ENCODE peak calls at places on chromosome 18, in seven cellular contexts. J is stomach, G is left ventricle myocardium inferior, L is IMR-90, A is adrenal gland, B is K562, Z is left lung. F is an unnamed sample.

GRCh38 chr18:13376841-13377351 is 158.3 kb downstream of the LDLRAD4 start:
- DNase-seq in L (no peak), Z (no peak), A (no peak), G (no peak), J (no peak), B (no peak), F (no peak)

GRCh38 chr18:29160123-29160522 is 983.2 kb upstream of the CDH2 start:
- DNase-seq in J (no peak), L (no peak), A (no peak), Z (no peak), G (no peak), B (no peak), F (no peak)

GRCh38 chr18:39205565-39205964 is 1640.0 kb upstream of the CELF4 start:
- DNase-seq in J (no peak), Z (no peak), A (no peak), B (no peak), G (no peak), L (no peak), F (no peak)

GRCh38 chr18:72235422-72235821 is 308.7 kb downstream of the CBLN2 start:
- DNase-seq in G (no peak), A (no peak), B (no peak), L (no peak), J (no peak), Z (no peak), F (no peak)

GRCh38 chr18:32183503-32183902 is 6.3 kb upstream of the MEP1B start:
- DNase-seq in G (no peak), A (no peak), Z (no peak), L (no peak), B (no peak), J (no peak), F (no peak)

GRCh38 chr18:68583685-68584084 is 131.2 kb downstream of the TMX3 start:
- DNase-seq in G (no peak), Z (no peak), L (no peak), J (no peak), A (no peak), B (no peak), F (no peak)

GRCh38 chr18:812673-813404 is 797 bp upstream of the YES1 start:
- DNase-seq in G (peak), A (peak), J (peak), Z (peak), B (peak), L (peak), F (peak)

GRCh38 chr18:80147418-80148315 is 38.6 kb downstream of the ADNP2 start:
- DNase-seq in J (peak), G (peak), Z (peak), L (peak), A (peak), B (no peak), F (peak)

GRCh38 chr18:13710460-13710859 is 15.9 kb downstream of the FAM210A start:
- DNase-seq in A (no peak), G (no peak), J (no peak), B (no peak), L (peak), Z (no peak), F (no peak)

GRCh38 chr18:13539050-13539449 is 187.3 kb downstream of the FAM210A start:
- DNase-seq in G (no peak), Z (no peak), L (no peak), A (peak), J (no peak), B (no peak), F (no peak)

GRCh38 chr18:27223570-27224340 is 38.6 kb upstream of the CHST9 start:
- DNase-seq in A (no peak), B (no peak), J (no peak), G (no peak), Z (no peak), L (no peak), F (peak)

GRCh38 chr18:35510071-35511010 is 12.6 kb upstream of the INO80C start:
- DNase-seq in L (no peak), B (no peak), A (no peak), Z (no peak), G (no peak), J (no peak), F (no peak)

GRCh38 chr18:46770708-46771107 is 13.9 kb upstream of the ST8SIA5 start:
- DNase-seq in L (no peak), A (no peak), G (no peak), J (no peak), B (no peak), Z (no peak), F (no peak)

GRCh38 chr18:23231340-23232021 is 96.2 kb downstream of the CABLES1 start:
- DNase-seq in A (peak), G (peak), B (no peak), J (peak), Z (no peak), L (peak), F (no peak)
- H3K4me3 ChIP-seq in A (no peak), G (no peak), B (no peak), J (no peak), Z (no peak), L (no peak), F (no peak)

DNA sequence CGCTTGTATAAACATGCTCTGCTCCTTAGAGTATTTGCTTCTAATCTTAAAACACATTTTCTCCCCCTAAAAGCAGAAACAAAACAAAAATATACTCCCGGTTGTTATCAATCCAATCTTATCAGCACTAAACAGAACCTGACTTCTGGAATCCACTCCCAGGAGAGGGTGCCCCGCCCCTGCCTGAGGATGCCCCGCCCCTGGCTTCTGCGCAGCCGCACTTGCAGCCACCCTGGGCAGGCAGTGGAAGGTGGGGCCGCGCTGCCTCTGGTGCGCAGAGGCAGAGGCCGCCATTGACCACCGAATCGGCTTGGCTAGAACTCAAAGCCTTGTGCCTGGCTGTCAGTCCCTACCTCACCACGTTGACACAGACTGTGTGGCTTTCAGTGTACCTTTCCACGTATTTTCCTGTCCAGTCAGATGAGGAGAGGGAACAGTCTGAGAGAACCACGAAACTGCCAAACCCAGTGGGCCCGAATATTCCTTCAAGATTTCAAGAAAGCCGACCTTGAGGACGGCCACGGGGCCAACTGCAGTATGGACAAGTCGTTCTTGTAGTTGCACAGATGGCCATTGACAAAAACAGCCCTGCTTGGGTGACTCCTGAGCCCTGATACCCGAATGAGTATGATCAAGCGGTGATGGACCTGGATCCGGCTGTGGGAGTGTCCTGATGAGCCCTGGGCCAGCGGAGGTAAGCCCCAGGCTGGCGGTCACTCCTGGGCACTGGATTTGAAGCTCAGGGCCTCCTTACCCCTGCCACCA is 46.2 kb upstream of the ARHGAP28 start:
- DNase-seq in L (no peak), Z (peak), A (no peak), G (no peak), J (peak), B (peak), F (peak)
- H3K4me3 ChIP-seq in L (no peak), Z (no peak), A (no peak), G (no peak), J (peak), B (peak), F (no peak)

GRCh38 chr18:76266226-76266991 is 228.6 kb downstream of the ZNF516 start:
- DNase-seq in L (no peak), Z (no peak), A (no peak), G (no peak), B (no peak), J (no peak), F (no peak)
- H3K4me3 ChIP-seq in L (peak), Z (peak), A (no peak), G (peak), B (no peak), J (peak), F (no peak)

GRCh38 chr18:76476665-76477561 is 18.1 kb downstream of the ZNF516 start:
- DNase-seq in L (peak), B (peak), Z (no peak), A (no peak), J (no peak), G (no peak), F (no peak)
- H3K4me3 ChIP-seq in L (peak), B (peak), Z (no peak), A (no peak), J (peak), G (peak), F (no peak)

GRCh38 chr18:48019557-48019956 is 89.1 kb upstream of the SMAD2 start:
- DNase-seq in A (no peak), J (peak), B (no peak), G (no peak), Z (no peak), L (no peak), F (no peak)

GRCh38 chr18:48022021-48022420 is 91.6 kb upstream of the SMAD2 start:
- DNase-seq in J (peak), L (no peak), Z (no peak), B (no peak), G (no peak), A (no peak), F (no peak)

GRCh38 chr18:48021273-48021914 is 90.9 kb upstream of the SMAD2 start:
- DNase-seq in B (no peak), G (no peak), A (no peak), Z (no peak), L (no peak), J (no peak), F (no peak)

GRCh38 chr18:48018806-48019295 is 88.4 kb upstream of the SMAD2 start:
- DNase-seq in A (no peak), B (no peak), G (no peak), Z (no peak), L (no peak), J (peak), F (no peak)

GRCh38 chr18:48020337-48021250 is 90.1 kb upstream of the SMAD2 start:
- DNase-seq in A (no peak), B (no peak), L (no peak), J (no peak), G (no peak), Z (no peak), F (no peak)
- H3K4me3 ChIP-seq in A (no peak), B (no peak), L (no peak), J (no peak), G (no peak), Z (no peak), F (no peak)

DNA sequence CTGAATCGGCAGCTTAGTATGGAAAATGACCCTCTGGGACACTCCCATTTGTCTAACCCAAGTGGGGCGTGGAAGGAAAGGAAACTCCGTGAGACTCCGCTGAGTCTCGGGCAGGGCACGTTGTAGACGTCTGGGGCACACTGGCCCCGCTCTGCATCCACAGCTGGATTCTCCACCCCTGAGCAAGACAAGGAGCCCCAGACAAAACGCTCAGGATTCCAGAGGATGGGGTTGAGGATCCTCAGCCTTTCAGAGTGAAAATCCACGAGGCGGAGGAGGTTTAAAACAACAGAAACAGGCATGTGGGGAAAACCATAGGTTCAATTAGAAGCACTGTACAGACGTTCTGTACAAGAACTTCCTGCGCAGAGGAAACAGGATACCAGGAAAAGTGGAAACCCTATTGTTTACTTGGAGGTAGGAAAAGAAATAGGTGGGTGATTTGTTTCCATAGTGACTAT is 124.9 kb upstream of the ZNF236 start:
- DNase-seq in G (no peak), B (no peak), Z (no peak), A (peak), J (no peak), L (peak), F (peak)
- H3K4me3 ChIP-seq in G (peak), B (no peak), Z (no peak), A (no peak), J (no peak), L (no peak), F (no peak)

GRCh38 chr18:41906528-41907256 is 48.3 kb upstream of the PIK3C3 start:
- DNase-seq in G (no peak), J (no peak), B (peak), A (no peak), L (peak), Z (no peak), F (peak)
- H3K4me3 ChIP-seq in G (peak), J (no peak), B (no peak), A (no peak), L (peak), Z (no peak), F (no peak)

DNA sequence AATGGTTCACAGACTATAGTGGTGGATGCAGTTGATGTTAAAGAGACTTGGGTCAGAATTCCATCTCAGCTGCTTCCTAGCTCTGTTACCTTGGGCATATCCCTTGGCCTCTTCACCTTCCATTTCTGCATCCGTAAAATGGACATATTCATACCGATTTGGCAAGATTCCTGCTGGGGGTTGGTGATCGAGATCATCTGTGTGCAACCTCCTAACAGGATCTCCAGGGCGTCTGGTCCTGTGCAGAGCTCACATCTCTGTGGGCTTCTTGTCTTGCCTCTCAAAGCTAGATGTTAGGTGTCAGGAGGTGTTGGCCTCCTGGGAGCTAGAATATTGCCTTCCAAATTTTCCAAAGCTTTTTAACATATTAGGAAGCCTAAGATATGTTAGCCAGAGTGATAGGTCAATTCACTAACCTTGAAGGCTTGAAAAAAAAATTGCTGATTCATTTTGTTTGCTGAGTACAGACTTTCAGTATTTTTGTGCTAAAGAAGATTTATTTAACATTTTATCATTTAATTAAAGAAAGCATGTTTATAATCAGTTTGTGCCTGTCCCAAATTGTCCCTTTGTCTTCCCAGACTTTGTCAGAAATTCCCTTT is 69.7 kb upstream of the ZNF516 start:
- DNase-seq in B (no peak), A (no peak), L (no peak), J (no peak), Z (no peak), G (no peak), F (no peak)
- H3K4me3 ChIP-seq in B (no peak), A (no peak), L (no peak), J (peak), Z (no peak), G (peak), F (no peak)

F was measured in H7.